ENCODE peak calls at places on chromosome 2, in six cellular contexts. P is stimulated activated CD4-positive, alpha-beta T cell treated with anti-CD3 and anti-CD28 coated beads, Interleukin-2, amount 100 ng/mL, for 48 hours; W is caudate nucleus; F is activated CD4-positive, CD25-positive, alpha-beta regulatory T cell; B is substantia nigra; N is GM03348. R is an unnamed sample.

GRCh38 chr2:167972020-167972419 is 275.4 kb downstream of the STK39 start:
- DNase-seq in W (no peak), N (no peak), B (no peak), F (no peak), P (no peak), R (no peak)

GRCh38 chr2:215870088-215870490 is 143.3 kb downstream of the MREG start:
- DNase-seq in F (no peak), B (no peak), N (peak), W (no peak), P (no peak), R (no peak)

GRCh38 chr2:190530211-190530639 is 4.3 kb downstream of the NEMP2 start:
- DNase-seq in N (peak), P (no peak), W (no peak), B (no peak), F (no peak), R (no peak)

GRCh38 chr2:147149589-147150245 is 695.1 kb upstream of the ACVR2A start:
- DNase-seq in B (no peak), P (no peak), F (no peak), N (peak), W (no peak), R (no peak)

GRCh38 chr2:70094978-70095832 is 7.9 kb downstream of the PCBP1 start:
- DNase-seq in F (no peak), B (peak), W (no peak), N (peak), P (no peak), R (no peak)

GRCh38 chr2:217979151-217979811 is 23.5 kb downstream of the TNS1 start:
- DNase-seq in F (no peak), P (no peak), B (no peak), N (no peak), W (no peak), R (no peak)

GRCh38 chr2:114515901-114516300 is 73.5 kb downstream of the DPP10 start:
- DNase-seq in P (no peak), N (no peak), B (no peak), W (no peak), F (no peak), R (no peak)

GRCh38 chr2:53275743-53276142 is 491.9 kb upstream of the CHAC2 start:
- DNase-seq in B (no peak), F (no peak), W (no peak), P (no peak), N (no peak), R (no peak)

GRCh38 chr2:165238295-165238694 is 919 bp upstream of the SCN2A start:
- DNase-seq in N (peak), B (no peak), P (no peak), F (no peak), W (no peak), R (no peak)

GRCh38 chr2:151627368-151627767 is 106.9 kb downstream of the NEB start:
- DNase-seq in F (no peak), P (no peak), B (no peak), N (no peak), W (no peak), R (no peak)

GRCh38 chr2:144508162-144508765 is 11.7 kb downstream of the ZEB2 start:
- DNase-seq in F (no peak), B (peak), P (no peak), W (no peak), N (no peak), R (no peak)

GRCh38 chr2:16060125-16060935 is 120.0 kb downstream of the MYCN start:
- DNase-seq in N (no peak), W (no peak), F (no peak), B (no peak), P (no peak), R (no peak)

GRCh38 chr2:142980246-142981068 is 103.0 kb downstream of the KYNU start:
- DNase-seq in F (no peak), W (no peak), N (peak), B (no peak), P (no peak), R (no peak)

GRCh38 chr2:147547425-147547824 is 297.4 kb upstream of the ACVR2A start:
- DNase-seq in F (no peak), N (peak), B (no peak), P (no peak), W (no peak), R (no peak)

R was measured in GM18507.